ENCODE peak calls at places on chromosomes 13 and 19, in seven cellular contexts. Y is pancreas, T is neuronal stem cell, B is left lung, I is small intestine, G is fibroblast of lung, D is uterus. K is an unnamed sample.

GRCh38 chr19:40596608-40597328 is 4.4 kb upstream of the LTBP4 start:
- DNase-seq in G (peak; percentile 60), T (no peak), I (peak; percentile 37), D (peak; percentile 69), B (peak; percentile 88), Y (peak; percentile 52), K (peak; percentile 56)

GRCh38 chr19:3190921-3191805 is 5.4 kb downstream of the NCLN start:
- DNase-seq in B (peak; percentile 77), D (no peak), T (no peak), I (no peak), Y (no peak), G (no peak), K (no peak)

GRCh38 chr13:74287672-74288169 is 153.5 kb upstream of the KLF12 start:
- DNase-seq in D (peak; percentile 76), B (peak; percentile 23), T (peak; percentile 69), I (peak; percentile 90), Y (peak; percentile 77), G (peak; percentile 81), K (peak; percentile 85)

GRCh38 chr19:3387645-3388589 is 21.5 kb downstream of the NFIC start:
- DNase-seq in Y (peak; percentile 95), B (peak; percentile 91), D (peak; percentile 77), G (peak; percentile 50), T (no peak), I (peak; percentile 84), K (peak; percentile 89)

GRCh38 chr13:97205971-97206370 is 16.2 kb upstream of the MBNL2 start:
- DNase-seq in B (no peak), T (no peak), Y (no peak), G (peak; percentile 68), D (no peak), I (peak; percentile 38), K (no peak)

GRCh38 chr19:23015660-23016059 is 12.7 kb upstream of the ZNF728 start:
- DNase-seq in Y (no peak), G (no peak), D (no peak), I (no peak), B (no peak), T (no peak), K (no peak)

GRCh38 chr13:75902166-75903104 is 266.3 kb downstream of the LMO7 start:
- DNase-seq in I (no peak), Y (no peak), G (no peak), D (no peak), B (no peak), T (no peak), K (no peak)

GRCh38 chr13:33931397-33931987 is 113.5 kb downstream of the RFC3 start:
- DNase-seq in D (no peak), I (peak; percentile 37), B (no peak), Y (no peak), T (peak; percentile 39), G (peak; percentile 56), K (no peak)

GRCh38 chr19:33458807-33459206 is 62.8 kb downstream of the PEPD start:
- DNase-seq in Y (no peak), T (no peak), D (no peak), I (no peak), G (no peak), B (peak; percentile 55), K (no peak)

GRCh38 chr13:41295973-41296372 is 15.1 kb upstream of the NAA16 start:
- DNase-seq in T (no peak), G (no peak), D (no peak), B (no peak), I (no peak), Y (no peak), K (no peak)
- H3K36me3 ChIP-seq in T (no peaks in the 10 kb centered on the region), G (no peaks in the 10 kb centered on the region), D (no peaks in the 10 kb centered on the region), B (no peaks in the 10 kb centered on the region), I (no peaks in the 10 kb centered on the region), Y (no peaks in the 10 kb centered on the region), K (no peaks in the 10 kb centered on the region)

GRCh38 chr19:17795495-17795856 is 538 bp downstream of the B3GNT3 start:
- DNase-seq in Y (no peak), D (no peak), T (no peak), I (no peak), B (no peak), G (no peak), K (no peak)

GRCh38 chr19:17796838-17797168 is 1.9 kb downstream of the B3GNT3 start:
- DNase-seq in I (no peak), T (no peak), G (no peak), B (no peak), Y (no peak), D (no peak), K (no peak)

GRCh38 chr19:17794731-17795494 is at the start of gene B3GNT3:
- DNase-seq in Y (peak; percentile 82), T (no peak), I (peak; percentile 97), G (no peak), D (no peak), B (peak; percentile 81), K (peak; percentile 95)

GRCh38 chr19:17796013-17796837 is 1.3 kb downstream of the B3GNT3 start:
- DNase-seq in T (no peak), D (no peak), G (no peak), I (peak; percentile 97), B (no peak), Y (no peak), K (peak; percentile 87)

GRCh38 chr19:17794412-17794730 is 567 bp upstream of the B3GNT3 start:
- DNase-seq in T (no peak), D (no peak), Y (no peak), B (no peak), I (no peak), G (no peak), K (no peak)
- H3K4me3 ChIP-seq in T (no peak overlapping the region), D (no peak overlapping the region), Y (no peak overlapping the region), B (no peak overlapping the region), I (no peak overlapping the region), G (no peak overlapping the region), K (no peak overlapping the region)

GRCh38 chr19:50333737-50334617 is 4.8 kb upstream of the KCNC3 start:
- DNase-seq in D (peak; percentile 27), T (no peak), B (peak; percentile 91), I (peak; percentile 85), Y (peak; percentile 75), G (no peak), K (peak; percentile 84)
- H3K4me1 ChIP-seq in D (no peaks in the 10 kb centered on the region), T (peaks cover 7% of the 10 kb centered on the region), B (no peaks in the 10 kb centered on the region), I (peaks cover 3% of the 10 kb centered on the region), Y (peaks cover 20% of the 10 kb centered on the region), G (no peaks in the 10 kb centered on the region), K (peaks cover 43% of the 10 kb centered on the region)

DNA sequence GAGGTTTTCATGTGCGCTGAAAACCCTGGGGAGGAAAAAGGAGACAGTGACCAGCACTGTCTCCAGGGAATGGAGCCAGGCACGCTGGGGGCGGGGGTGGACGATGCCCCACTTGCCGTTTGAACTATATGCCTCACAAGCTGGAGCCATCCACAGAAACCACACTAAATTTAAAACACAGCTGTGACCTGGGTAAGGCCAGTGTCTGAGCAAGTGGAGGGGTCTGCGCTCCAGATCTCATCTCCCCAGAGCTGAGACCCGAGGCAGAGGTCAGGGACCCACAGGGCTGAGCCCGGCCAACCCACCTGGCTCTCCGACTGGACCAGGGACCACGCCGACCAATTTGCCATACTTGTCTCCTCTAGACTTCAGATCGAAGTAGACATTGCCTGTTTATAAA is 23.2 kb downstream of the CARS2 start:
- DNase-seq in B (no peak), G (no peak), I (no peak), D (no peak), T (no peak), Y (no peak), K (no peak)
- H3K36me3 ChIP-seq in B (no peaks in the 10 kb centered on the region), G (peaks cover 17% of the 10 kb centered on the region), I (peaks cover 6% of the 10 kb centered on the region), D (no peaks in the 10 kb centered on the region), T (peaks cover 94% of the 10 kb centered on the region), Y (no peaks in the 10 kb centered on the region), K (no peaks in the 10 kb centered on the region)

GRCh38 chr13:29698106-29698505 is 102.6 kb upstream of the SLC7A1 start:
- DNase-seq in I (no peak), Y (no peak), D (no peak), B (no peak), T (no peak), G (no peak), K (no peak)
- H3K4me3 ChIP-seq in I (no peak overlapping the region), Y (no peak overlapping the region), D (no peak overlapping the region), B (no peak overlapping the region), T (no peak overlapping the region), G (no peak overlapping the region), K (no peak overlapping the region)